ENCODE peak calls at places on chromosomes 16 and 17, in four cellular contexts. One of them, this sample, is unnamed. For H3K27me3 and H3K4me1, the result is how much of the 10 kb centered on the place peaks cover.

GRCh38 chr16:30656974-30657865 is 1.0 kb upstream of the FBRS start:
- DNase-seq in tibial nerve: no peak
- DNase-seq in stomach: no peak
- DNase-seq in heart right ventricle: no peak
- DNase-seq in this sample: peak

GRCh38 chr16:31215287-31216115 is 1.4 kb downstream of the PYDC1 start:
- DNase-seq in tibial nerve: no peak
- DNase-seq in stomach: peak
- DNase-seq in heart right ventricle: peak
- DNase-seq in this sample: no peak

GRCh38 chr17:27471321-27472269 is 15.3 kb downstream of the KSR1 start:
- DNase-seq in tibial nerve: no peak
- DNase-seq in stomach: no peak
- DNase-seq in heart right ventricle: no peak
- DNase-seq in this sample: no peak

GRCh38 chr16:70529051-70529777 is 5.6 kb downstream of the SF3B3 start:
- DNase-seq in tibial nerve: peak
- DNase-seq in stomach: no peak
- DNase-seq in heart right ventricle: no peak
- DNase-seq in this sample: no peak

GRCh38 chr17:64378890-64379354 is 11.7 kb downstream of the PECAM1 start:
- DNase-seq in tibial nerve: no peak
- DNase-seq in stomach: peak
- DNase-seq in heart right ventricle: no peak
- DNase-seq in this sample: no peak

GRCh38 chr16:55476625-55477533 is 2.1 kb upstream of the MMP2 start:
- DNase-seq in tibial nerve: no peak
- DNase-seq in stomach: no peak
- DNase-seq in heart right ventricle: peak
- DNase-seq in this sample: peak

GRCh38 chr17:2337811-2338657 is 733 bp downstream of the SGSM2 start:
- DNase-seq in tibial nerve: no peak
- DNase-seq in stomach: peak
- DNase-seq in heart right ventricle: peak
- DNase-seq in this sample: no peak

GRCh38 chr17:18247613-18248001 is 10.9 kb downstream of the FLII start:
- DNase-seq in tibial nerve: no peak
- DNase-seq in stomach: peak
- DNase-seq in heart right ventricle: peak
- DNase-seq in this sample: no peak

GRCh38 chr16:85124636-85125346 is 12.5 kb upstream of the CIBAR2 start:
- DNase-seq in tibial nerve: no peak
- DNase-seq in stomach: no peak
- DNase-seq in heart right ventricle: no peak
- DNase-seq in this sample: no peak

GRCh38 chr17:17938388-17939107 is 33.7 kb downstream of the TOM1L2 start:
- DNase-seq in tibial nerve: no peak
- DNase-seq in stomach: no peak
- DNase-seq in heart right ventricle: no peak
- DNase-seq in this sample: no peak

GRCh38 chr16:65725156-65725845 is 603.4 kb upstream of the CDH11 start:
- DNase-seq in tibial nerve: no peak
- DNase-seq in stomach: no peak
- DNase-seq in heart right ventricle: no peak
- DNase-seq in this sample: no peak

GRCh38 chr17:41098476-41098875 is 534 bp upstream of the KRTAP4-8 start:
- DNase-seq in tibial nerve: no peak
- DNase-seq in stomach: no peak
- DNase-seq in heart right ventricle: no peak
- DNase-seq in this sample: no peak

GRCh38 chr17:44798352-44798751 is 31.7 kb downstream of the GJC1 start:
- DNase-seq in tibial nerve: no peak
- DNase-seq in stomach: no peak
- DNase-seq in heart right ventricle: no peak
- DNase-seq in this sample: no peak

GRCh38 chr17:37747222-37747621 is 2.4 kb upstream of the HNF1B start:
- DNase-seq in tibial nerve: no peak
- DNase-seq in stomach: no peak
- DNase-seq in heart right ventricle: no peak
- DNase-seq in this sample: no peak
- H3K27me3 ChIP-seq in tibial nerve: under half
- H3K27me3 ChIP-seq in stomach: under half
- H3K27me3 ChIP-seq in heart right ventricle: half or more
- H3K27me3 ChIP-seq in this sample: under half

GRCh38 chr16:566475-567361 is at the start of gene NHLRC4:
- DNase-seq in tibial nerve: peak
- DNase-seq in stomach: peak
- DNase-seq in heart right ventricle: peak
- DNase-seq in this sample: peak
- H3K4me1 ChIP-seq in tibial nerve: under half
- H3K4me1 ChIP-seq in stomach: half or more
- H3K4me1 ChIP-seq in heart right ventricle: under half
- H3K4me1 ChIP-seq in this sample: under half

DNA sequence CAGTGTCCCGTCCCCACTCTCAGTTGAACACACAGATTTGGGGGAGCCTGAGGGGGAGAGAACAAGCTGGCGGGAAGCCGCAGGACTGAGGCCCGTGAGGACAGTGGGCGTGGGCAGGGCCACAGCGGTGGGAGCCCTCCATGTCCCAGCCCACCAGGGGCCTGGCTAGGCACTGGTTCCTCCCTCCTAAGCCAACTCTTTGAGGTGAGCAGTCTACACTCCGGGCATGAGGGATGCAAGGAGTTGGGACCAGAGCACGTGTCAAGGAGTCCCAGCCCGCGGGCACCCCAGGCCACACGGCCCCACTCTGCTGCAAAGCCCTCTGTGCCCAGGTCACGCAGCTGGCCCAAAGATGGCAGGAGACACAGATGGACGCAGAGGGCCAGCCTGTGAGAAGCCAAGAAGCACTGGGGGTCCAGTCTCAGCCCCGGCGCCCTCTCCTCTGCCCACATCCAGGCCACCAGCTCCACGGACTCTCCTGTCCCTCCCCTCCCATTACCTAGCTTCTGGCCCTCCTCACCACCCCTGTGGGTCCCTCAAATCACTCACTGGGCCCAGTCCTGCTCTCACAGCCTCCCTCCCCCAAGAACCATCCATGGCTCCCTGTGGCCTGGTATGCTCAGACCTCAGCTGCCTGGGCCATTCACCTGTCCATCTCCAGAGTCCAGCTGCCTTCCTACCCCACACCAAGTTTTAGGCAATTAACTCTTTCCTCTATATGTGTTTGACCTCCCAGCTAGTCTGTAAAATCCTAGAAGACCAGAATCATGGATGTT is 206.5 kb downstream of the RBFOX3 start:
- DNase-seq in tibial nerve: no peak
- DNase-seq in stomach: no peak
- DNase-seq in heart right ventricle: no peak
- DNase-seq in this sample: no peak
- H3K27me3 ChIP-seq in tibial nerve: under half
- H3K27me3 ChIP-seq in stomach: under half
- H3K27me3 ChIP-seq in heart right ventricle: half or more
- H3K27me3 ChIP-seq in this sample: under half

GRCh38 chr16:88489163-88489721 is 36.2 kb downstream of the ZFPM1 start:
- DNase-seq in tibial nerve: no peak
- DNase-seq in stomach: peak
- DNase-seq in heart right ventricle: no peak
- DNase-seq in this sample: no peak

GRCh38 chr16:88487124-88487432 is 34.0 kb downstream of the ZFPM1 start:
- DNase-seq in tibial nerve: no peak
- DNase-seq in stomach: no peak
- DNase-seq in heart right ventricle: no peak
- DNase-seq in this sample: no peak

GRCh38 chr16:88486398-88487123 is 33.5 kb downstream of the ZFPM1 start:
- DNase-seq in tibial nerve: no peak
- DNase-seq in stomach: no peak
- DNase-seq in heart right ventricle: no peak
- DNase-seq in this sample: no peak

GRCh38 chr16:88491001-88491559 is 38.0 kb downstream of the ZFPM1 start:
- DNase-seq in tibial nerve: no peak
- DNase-seq in stomach: no peak
- DNase-seq in heart right ventricle: no peak
- DNase-seq in this sample: no peak

GRCh38 chr16:88487920-88488842 is 35.1 kb downstream of the ZFPM1 start:
- DNase-seq in tibial nerve: no peak
- DNase-seq in stomach: peak
- DNase-seq in heart right ventricle: no peak
- DNase-seq in this sample: no peak
- H3K4me1 ChIP-seq in tibial nerve: under half
- H3K4me1 ChIP-seq in stomach: half or more
- H3K4me1 ChIP-seq in heart right ventricle: under half
- H3K4me1 ChIP-seq in this sample: under half

DNA sequence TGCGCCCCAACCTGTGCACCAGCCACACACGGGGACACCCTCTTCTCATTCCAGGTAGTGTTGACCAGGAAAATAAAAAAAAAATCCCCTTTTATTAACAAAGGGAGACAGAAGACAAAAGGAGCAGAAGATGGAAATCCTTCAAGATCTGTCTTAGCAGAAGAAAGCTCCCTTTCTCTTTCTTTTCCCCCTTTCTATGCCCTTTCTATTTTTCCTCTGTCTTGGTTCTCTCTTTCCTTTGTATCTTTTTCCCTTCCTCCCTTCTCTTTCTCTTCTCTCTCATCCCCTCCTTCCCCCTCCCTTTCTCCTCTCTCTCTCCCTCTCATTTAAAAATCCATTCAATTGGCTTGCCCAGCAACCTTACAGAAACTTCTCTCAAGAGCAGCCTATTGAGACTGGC is 254.1 kb upstream of the ZFHX3 start:
- DNase-seq in tibial nerve: no peak
- DNase-seq in stomach: no peak
- DNase-seq in heart right ventricle: no peak
- DNase-seq in this sample: no peak
- H3K27me3 ChIP-seq in tibial nerve: under half
- H3K27me3 ChIP-seq in stomach: under half
- H3K27me3 ChIP-seq in heart right ventricle: under half
- H3K27me3 ChIP-seq in this sample: under half

This sample was measured in right atrium auricular region.